ENCODE peak calls at places on chromosome 6, in six cellular contexts. F, Q, A, X, I and V are unnamed samples. For H3K27me3, the result is how much of the 10 kb centered on the place peaks cover.

GRCh38 chr6:20608371-20608770 is 74.1 kb downstream of the CDKAL1 start:
- DNase-seq in F (no peak), I (no peak), Q (no peak), X (no peak), A (no peak), V (no peak)

GRCh38 chr6:56046576-56046975 is 171.2 kb upstream of the BMP5 start:
- DNase-seq in F (peak), X (no peak), Q (no peak), A (peak), I (no peak), V (peak)

GRCh38 chr6:31851485-31851832 is 11.2 kb downstream of the NEU1 start:
- DNase-seq in X (no peak), I (no peak), F (no peak), Q (no peak), A (no peak), V (no peak)

GRCh38 chr6:56091159-56091869 is 156.1 kb downstream of the COL21A1 start:
- DNase-seq in I (no peak), Q (peak), X (no peak), A (no peak), F (no peak), V (peak)

GRCh38 chr6:25756382-25757354 is 2.1 kb downstream of the SLC17A4 start:
- DNase-seq in I (no peak), Q (no peak), F (no peak), A (no peak), X (no peak), V (no peak)

GRCh38 chr6:111813247-111814162 is 59.7 kb downstream of the FYN start:
- DNase-seq in Q (no peak), F (no peak), A (no peak), I (no peak), X (no peak), V (peak)

GRCh38 chr6:2718334-2719052 is 32.2 kb downstream of the MYLK4 start:
- DNase-seq in X (no peak), I (no peak), F (no peak), A (no peak), Q (no peak), V (peak)

GRCh38 chr6:52574709-52575489 is 2.0 kb downstream of the TRAM2 start:
- DNase-seq in I (no peak), A (no peak), Q (no peak), F (peak), X (peak), V (no peak)

GRCh38 chr6:43636312-43636667 is 650 bp downstream of the MAD2L1BP start:
- DNase-seq in A (no peak), X (no peak), F (no peak), I (no peak), Q (no peak), V (peak)

GRCh38 chr6:167146173-167146572 is 11.6 kb downstream of the GPR31 start:
- DNase-seq in I (no peak), Q (no peak), F (no peak), X (no peak), A (no peak), V (no peak)

GRCh38 chr6:44133003-44133931 is 5.9 kb downstream of the TMEM63B start:
- DNase-seq in F (peak), Q (peak), A (no peak), I (no peak), X (no peak), V (peak)

GRCh38 chr6:37058084-37058586 is 52.7 kb downstream of the FGD2 start:
- DNase-seq in X (no peak), Q (peak), F (no peak), I (no peak), A (no peak), V (peak)

GRCh38 chr6:157881375-157881774 is 58.3 kb downstream of the SNX9 start:
- DNase-seq in A (no peak), Q (no peak), X (no peak), I (no peak), F (no peak), V (no peak)

GRCh38 chr6:4780360-4780812 is 4.2 kb downstream of the CDYL start:
- DNase-seq in F (no peak), X (no peak), A (no peak), I (no peak), Q (peak), V (peak)

GRCh38 chr6:152110878-152111820 is 303.7 kb downstream of the ESR1 start:
- DNase-seq in I (no peak), X (no peak), A (no peak), F (no peak), Q (no peak), V (no peak)

GRCh38 chr6:161214722-161215121 is 59.1 kb downstream of the AGPAT4 start:
- DNase-seq in F (no peak), A (no peak), X (no peak), I (no peak), Q (no peak), V (no peak)

GRCh38 chr6:52303178-52303577 is 18.6 kb upstream of the MCM3 start:
- DNase-seq in Q (no peak), F (no peak), A (no peak), X (no peak), I (no peak), V (no peak)

GRCh38 chr6:51283723-51284122 is 465.1 kb downstream of the TFAP2B start:
- DNase-seq in Q (no peak), X (no peak), I (no peak), F (no peak), A (no peak), V (no peak)

DNA sequence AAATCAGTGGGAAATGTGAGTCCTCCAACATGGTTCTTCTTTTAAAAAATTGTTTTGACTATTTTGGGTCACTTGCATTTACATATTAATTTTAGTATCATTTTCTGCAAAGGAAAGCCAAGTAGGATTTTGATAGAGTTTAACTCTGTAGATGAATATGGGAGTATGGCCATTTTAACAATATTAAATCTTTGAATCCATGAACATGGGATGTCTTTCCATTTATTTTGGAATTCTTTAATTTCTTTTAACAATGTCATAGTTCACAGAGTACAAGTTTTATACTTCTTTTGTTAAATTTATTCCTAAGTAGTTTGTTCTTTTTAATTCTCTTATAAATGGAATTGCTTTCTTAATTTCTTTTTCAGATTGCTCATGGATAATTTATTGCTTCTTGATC is 56.5 kb upstream of the ARMC2 start:
- DNase-seq in Q (no peak), A (no peak), F (no peak), I (no peak), X (no peak), V (no peak)
- H3K27me3 ChIP-seq in Q (under half), A (under half), F (under half), I (under half), X (under half), V (under half)

DNA sequence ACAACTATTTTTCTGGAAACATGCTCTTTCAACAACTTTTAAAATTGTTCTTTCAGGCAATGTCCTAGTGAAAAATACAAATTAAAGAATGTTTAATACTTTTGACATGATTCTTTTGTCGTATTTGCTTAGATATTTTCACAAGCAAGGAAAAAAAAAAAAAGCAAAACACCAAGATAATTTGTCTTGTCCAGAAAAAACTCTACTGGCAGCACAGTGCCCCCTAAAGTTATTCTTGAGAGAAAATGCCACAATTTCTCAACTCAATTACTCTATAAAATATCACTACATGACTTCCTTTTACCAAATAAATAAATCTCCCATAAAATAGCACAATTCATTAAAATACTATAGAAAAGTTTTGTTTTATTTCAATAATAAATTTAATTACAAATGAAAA is 652.5 kb upstream of the EPHA7 start:
- DNase-seq in I (no peak), A (no peak), X (no peak), F (no peak), Q (peak), V (no peak)
- TF ChIP-seq CTCF in I (no peak), A (no peak), X (no peak), F (no peak), Q (peak), V (no peak)

GRCh38 chr6:148947621-148948444 is 201.0 kb downstream of the UST start:
- DNase-seq in Q (peak), F (peak), A (peak), I (no peak), X (peak), V (peak)

GRCh38 chr6:148943451-148943850 is 196.6 kb downstream of the UST start:
- DNase-seq in X (no peak), F (no peak), I (no peak), Q (no peak), A (no peak), V (no peak)

GRCh38 chr6:148945311-148946021 is 198.6 kb downstream of the UST start:
- DNase-seq in A (no peak), Q (no peak), X (no peak), F (no peak), I (no peak), V (peak)

DNA sequence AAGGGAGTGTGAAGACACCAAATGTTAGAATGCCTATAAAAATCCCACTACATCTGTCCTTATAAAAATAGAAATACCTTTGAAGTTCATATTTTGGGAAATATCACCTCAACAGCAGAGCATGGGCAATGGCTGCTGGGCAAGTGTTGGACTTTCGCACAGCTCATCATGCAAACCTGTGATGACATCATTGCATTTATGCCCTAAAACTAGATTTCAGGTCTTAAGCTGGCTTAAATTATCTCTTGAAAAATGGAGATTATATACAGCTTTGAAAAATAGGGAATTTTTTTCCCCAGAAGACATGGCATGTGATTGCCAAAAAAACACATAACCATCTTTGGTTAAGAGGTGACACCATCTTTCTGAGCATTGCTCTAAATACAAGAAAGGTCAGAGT is 197.8 kb downstream of the UST start:
- DNase-seq in A (no peak), F (no peak), X (no peak), I (no peak), Q (no peak), V (no peak)
- H3K4me3 ChIP-seq in A (no peak), F (no peak), X (no peak), I (no peak), Q (no peak), V (no peak)

DNA sequence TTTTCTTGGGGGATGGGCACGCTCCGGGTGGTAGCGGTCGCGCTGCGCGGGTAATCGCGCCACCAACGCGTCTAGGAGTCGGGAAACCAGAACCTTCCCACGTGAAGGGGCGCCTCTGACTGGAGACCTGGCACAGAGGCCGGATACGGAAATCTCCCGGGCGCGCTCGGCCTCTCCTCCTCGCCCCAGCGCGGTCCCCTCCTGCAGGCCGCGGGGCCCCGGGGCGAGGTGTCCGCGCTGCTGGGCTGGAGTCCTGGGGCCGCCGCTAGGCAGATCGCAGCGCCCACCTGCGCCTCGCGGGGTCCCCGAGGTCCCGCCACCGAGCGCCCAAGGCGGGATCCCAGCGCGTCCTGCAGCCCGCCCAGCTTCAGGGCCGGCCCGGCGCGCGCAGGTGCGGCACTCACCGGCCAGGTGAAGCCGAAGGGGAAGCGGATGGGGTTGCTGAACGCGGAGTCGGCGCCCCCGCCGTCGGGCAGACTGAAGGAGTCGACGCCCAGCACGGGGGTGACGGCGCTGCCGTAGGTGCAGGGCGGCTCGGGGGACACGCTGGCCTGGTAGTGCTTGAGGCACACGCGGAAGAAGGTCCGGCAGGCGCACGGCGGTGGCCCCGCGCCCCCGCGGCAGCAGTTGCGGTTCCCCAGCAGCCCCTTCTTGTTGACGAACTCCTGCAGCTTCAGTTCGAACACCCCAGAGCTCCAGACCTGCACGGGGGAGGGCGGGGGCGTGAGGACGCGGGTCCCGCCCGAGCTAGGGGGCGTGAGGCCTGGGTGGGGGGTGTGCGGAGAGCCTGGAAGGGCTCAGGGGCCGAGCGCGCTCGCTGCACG is 1.6 kb downstream of the DLL1 start:
- DNase-seq in I (no peak), X (no peak), Q (no peak), A (no peak), F (no peak), V (no peak)
- H3K27me3 ChIP-seq in I (under half), X (under half), Q (half or more), A (under half), F (half or more), V (under half)

DNA sequence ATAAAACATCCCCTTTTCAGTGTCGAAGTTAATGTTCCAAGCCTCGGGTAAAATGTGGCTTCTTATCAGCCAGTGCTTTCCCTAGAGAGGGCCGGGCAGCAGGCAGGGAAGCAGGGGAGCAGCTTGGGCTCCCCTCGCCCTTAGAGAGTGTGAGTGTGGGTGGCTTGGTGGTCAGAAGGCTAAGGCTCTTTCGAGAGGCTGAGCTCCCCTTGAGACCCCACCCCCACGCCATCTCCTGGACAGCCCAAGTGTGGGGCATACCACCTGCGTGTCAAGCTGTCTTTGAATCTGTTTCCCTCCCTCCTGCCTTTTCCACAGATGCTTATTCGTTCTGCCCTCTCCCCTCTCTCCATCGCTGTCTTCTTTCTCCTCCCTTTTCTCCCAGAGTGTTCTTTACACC is 95.1 kb upstream of the FOXP4 start:
- DNase-seq in A (no peak), I (no peak), F (no peak), Q (no peak), X (no peak), V (no peak)
- TF ChIP-seq CTCF in A (no peak), I (no peak), F (no peak), Q (no peak), X (no peak), V (peak)

GRCh38 chr6:168451805-168452204 is 10.8 kb downstream of the SMOC2 start:
- DNase-seq in A (no peak), F (no peak), I (no peak), X (no peak), Q (no peak), V (no peak)
- H3K4me3 ChIP-seq in A (peak), F (no peak), I (no peak), X (no peak), Q (no peak), V (no peak)